ENCODE peak calls at places on chromosomes 1 and 21, in seven cellular contexts. F is GM23338, C is WTC11, S is NB4, V is endothelial cell, Y is mammary epithelial cell, L is AG10803. J is an unnamed sample.

GRCh38 chr21:27425172-27425571 is 458.3 kb upstream of the ADAMTS5 start:
- DNase-seq in F (peak), C (no peak), S (no peak), V (no peak), Y (no peak), L (no peak), J (no peak)

GRCh38 chr1:64199154-64199553 is 4.3 kb upstream of the UBE2U start:
- DNase-seq in F (no peak), C (no peak), S (no peak), V (no peak), Y (peak), L (no peak), J (no peak)

GRCh38 chr1:231216515-231216914 is 24.5 kb upstream of the GNPAT start:
- DNase-seq in F (peak), C (no peak), S (no peak), V (no peak), Y (peak), L (no peak), J (peak)

GRCh38 chr1:56686171-56686570 is 41.1 kb downstream of the PRKAA2 start:
- DNase-seq in F (no peak), C (no peak), S (no peak), V (no peak), Y (peak), L (peak), J (no peak)

GRCh38 chr1:11151854-11152612 is 37.1 kb upstream of the ANGPTL7 start:
- DNase-seq in F (peak), C (no peak), S (no peak), V (no peak), Y (no peak), L (no peak), J (no peak)

GRCh38 chr1:116666090-116666489 is 1.4 kb downstream of the IGSF3 start:
- DNase-seq in F (peak), C (no peak), S (no peak), V (peak), Y (no peak), L (no peak), J (no peak)

GRCh38 chr1:68112835-68113243 is 62.4 kb upstream of the DIRAS3 start:
- DNase-seq in F (no peak), C (no peak), S (no peak), V (no peak), Y (peak), L (peak), J (no peak)

GRCh38 chr1:30768830-30769718 is 11.5 kb upstream of the LAPTM5 start:
- DNase-seq in F (no peak), C (no peak), S (peak), V (peak), Y (no peak), L (no peak), J (no peak)

GRCh38 chr1:107526524-107527198 is 385.8 kb downstream of the NTNG1 start:
- DNase-seq in F (no peak), C (no peak), S (no peak), V (no peak), Y (no peak), L (no peak), J (no peak)

GRCh38 chr1:94039514-94039870 is 81.5 kb downstream of the ABCA4 start:
- DNase-seq in F (peak), C (peak), S (peak), V (peak), Y (no peak), L (peak), J (peak)

GRCh38 chr1:3311711-3312110 is 142.8 kb upstream of the ARHGEF16 start:
- DNase-seq in F (no peak), C (no peak), S (no peak), V (no peak), Y (no peak), L (no peak), J (no peak)

GRCh38 chr1:160375788-160376524 is 9.1 kb downstream of the NHLH1 start:
- DNase-seq in F (peak), C (peak), S (peak), V (no peak), Y (no peak), L (peak), J (no peak)

GRCh38 chr1:153539395-153540093 is 1.2 kb downstream of the S100A5 start:
- DNase-seq in F (no peak), C (no peak), S (no peak), V (no peak), Y (no peak), L (no peak), J (no peak)

GRCh38 chr1:32873484-32873883 is 2.8 kb upstream of the FNDC5 start:
- DNase-seq in F (no peak), C (no peak), S (no peak), V (no peak), Y (no peak), L (no peak), J (no peak)

GRCh38 chr1:183070923-183071618 is 47.9 kb downstream of the LAMC1 start:
- DNase-seq in F (peak), C (no peak), S (peak), V (no peak), Y (peak), L (peak), J (peak)

GRCh38 chr1:57165546-57165945 is 199.7 kb upstream of the C8B start:
- DNase-seq in F (no peak), C (no peak), S (no peak), V (no peak), Y (no peak), L (peak), J (no peak)

GRCh38 chr1:240484804-240485441 is 127.0 kb downstream of the GREM2 start:
- DNase-seq in F (no peak), C (no peak), S (no peak), V (no peak), Y (no peak), L (no peak), J (no peak)

GRCh38 chr21:46098303-46099141 is 610 bp downstream of the COL6A2 start:
- DNase-seq in F (peak), C (peak), S (no peak), V (peak), Y (no peak), L (no peak), J (peak)

GRCh38 chr21:42389449-42389835 is 6.4 kb downstream of the TMPRSS3 start:
- DNase-seq in F (peak), C (peak), S (no peak), V (no peak), Y (peak), L (no peak), J (no peak)

GRCh38 chr21:28674807-28675206 is 317.9 kb downstream of the LTN1 start:
- DNase-seq in F (no peak), C (no peak), S (no peak), V (no peak), Y (no peak), L (no peak), J (no peak)

GRCh38 chr1:36448530-36449051 is 1.7 kb downstream of the OSCP1 start:
- DNase-seq in F (no peak), C (no peak), S (peak), V (no peak), Y (peak), L (no peak), J (no peak)

GRCh38 chr1:42934111-42934510 is 24.6 kb downstream of the SLC2A1 start:
- DNase-seq in F (no peak), C (no peak), S (no peak), V (no peak), Y (no peak), L (no peak), J (no peak)

GRCh38 chr1:66043186-66043585 is 250.5 kb downstream of the PDE4B start:
- DNase-seq in F (no peak), C (no peak), S (no peak), V (no peak), Y (no peak), L (no peak), J (no peak)

GRCh38 chr1:169630006-169630405 is at the start of gene SELP:
- DNase-seq in F (no peak), C (no peak), S (no peak), V (no peak), Y (no peak), L (no peak), J (no peak)

GRCh38 chr1:171780583-171781166 is 785 bp upstream of the METTL13 start:
- DNase-seq in F (no peak), C (no peak), S (no peak), V (no peak), Y (no peak), L (no peak), J (no peak)

GRCh38 chr1:228084325-228084724 is 1.8 kb downstream of the ARF1 start:
- DNase-seq in F (no peak), C (no peak), S (peak), V (no peak), Y (peak), L (peak), J (no peak)

GRCh38 chr21:29298348-29299045 is at the start of gene BACH1:
- DNase-seq in F (peak), C (peak), S (peak), V (peak), Y (peak), L (peak), J (peak)

GRCh38 chr21:38351961-38352521 is 95.2 kb downstream of the KCNJ15 start:
- DNase-seq in F (peak), C (no peak), S (no peak), V (no peak), Y (peak), L (peak), J (peak)

GRCh38 chr1:110012100-110012499 is 22.3 kb upstream of the STRIP1 start:
- DNase-seq in F (no peak), C (no peak), S (no peak), V (no peak), Y (no peak), L (no peak), J (peak)

GRCh38 chr1:147600119-147601111 is 59.1 kb downstream of the BCL9 start:
- DNase-seq in F (peak), C (no peak), S (peak), V (no peak), Y (peak), L (peak), J (no peak)

GRCh38 chr1:171142081-171142450 is 43.0 kb upstream of the FMO2 start:
- DNase-seq in F (no peak), C (no peak), S (no peak), V (no peak), Y (no peak), L (peak), J (no peak)

GRCh38 chr1:19057784-19058475 is 101.5 kb upstream of the IFFO2 start:
- DNase-seq in F (no peak), C (no peak), S (no peak), V (no peak), Y (no peak), L (no peak), J (peak)

GRCh38 chr1:19058476-19058797 is 102.0 kb upstream of the IFFO2 start:
- DNase-seq in F (no peak), C (no peak), S (no peak), V (no peak), Y (no peak), L (no peak), J (peak)

GRCh38 chr1:19059773-19060172 is 103.3 kb upstream of the IFFO2 start:
- DNase-seq in F (no peak), C (no peak), S (no peak), V (no peak), Y (no peak), L (no peak), J (peak)

GRCh38 chr1:19055001-19055400 is 98.5 kb upstream of the IFFO2 start:
- DNase-seq in F (no peak), C (no peak), S (no peak), V (no peak), Y (no peak), L (no peak), J (no peak)

DNA sequence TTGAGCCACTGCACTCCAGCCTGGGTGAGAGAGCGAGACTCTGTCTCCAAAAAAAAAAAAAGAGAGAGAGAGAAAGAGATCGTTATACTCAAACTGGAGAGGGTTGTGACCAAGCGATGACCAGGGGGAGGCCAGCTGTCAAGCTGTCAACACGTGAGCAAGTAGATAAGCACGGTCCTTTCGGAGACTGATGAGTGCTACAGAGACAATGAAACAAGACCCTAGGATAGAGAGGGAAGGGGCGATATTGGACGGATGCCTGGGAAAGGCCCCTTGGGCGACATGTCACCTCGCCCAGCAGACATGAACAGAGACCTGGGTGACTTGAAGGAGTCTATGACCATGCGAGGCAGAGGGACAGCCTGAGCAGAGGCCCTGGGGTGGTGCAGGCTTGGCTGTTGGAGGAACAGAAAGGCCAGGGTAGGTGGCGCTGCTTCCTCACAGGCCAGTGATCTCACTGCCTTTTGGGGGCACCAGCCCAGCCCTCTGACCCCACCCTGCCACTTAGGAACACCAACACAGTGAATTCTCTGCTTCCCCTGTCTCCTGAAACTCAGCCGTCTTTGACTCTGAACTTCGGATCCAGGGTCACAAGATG is 100.8 kb upstream of the IFFO2 start:
- DNase-seq in F (no peak), C (no peak), S (no peak), V (no peak), Y (no peak), L (no peak), J (no peak)
- TF ChIP-seq CTCF in F (no peak), C (no peak), S (no peak), V (no peak), Y (no peak), L (no peak), J (no peak)

DNA sequence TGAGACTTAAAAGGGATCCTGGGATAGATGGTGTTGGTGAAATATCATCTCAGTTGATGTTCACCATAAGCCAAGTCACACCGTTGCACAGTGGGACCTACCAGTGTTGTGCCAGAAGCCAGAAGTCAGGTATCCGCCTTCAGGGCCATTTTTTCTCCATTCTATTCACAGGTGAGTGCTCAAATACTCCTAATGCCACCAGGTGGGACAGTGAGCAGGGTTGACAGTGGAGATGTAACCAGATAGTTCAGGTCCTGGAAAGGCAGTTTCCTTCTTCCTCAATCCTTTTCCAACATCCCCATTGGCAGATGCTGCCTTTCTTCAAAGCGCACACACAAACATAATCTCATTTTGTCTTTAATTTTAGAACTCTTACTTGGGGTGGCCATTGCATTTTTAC is 11.6 kb downstream of the CD160 start:
- DNase-seq in F (peak), C (no peak), S (no peak), V (no peak), Y (no peak), L (no peak), J (no peak)
- TF ChIP-seq CTCF in F (no peak), C (no peak), S (no peak), V (no peak), Y (no peak), L (no peak), J (no peak)

DNA sequence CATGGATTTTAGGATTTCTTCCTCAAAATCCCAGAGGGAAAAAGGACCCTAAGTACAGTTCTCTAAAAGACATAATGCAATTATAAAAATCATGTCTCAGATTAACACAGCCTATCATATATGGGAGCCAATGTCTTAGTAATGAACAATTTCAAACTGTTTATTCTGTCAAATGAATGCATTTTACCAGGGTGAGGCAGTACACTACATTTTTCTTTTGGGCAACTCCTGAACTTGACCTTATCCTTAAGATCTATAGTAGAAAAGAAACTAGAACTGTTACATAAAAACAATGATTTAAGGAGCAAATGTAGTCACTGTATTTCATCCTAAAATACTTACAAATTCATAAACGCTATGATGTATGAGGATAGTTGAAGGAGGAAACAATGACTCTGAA is 226.3 kb upstream of the B3GALT2 start:
- DNase-seq in F (no peak), C (no peak), S (no peak), V (no peak), Y (no peak), L (no peak), J (no peak)
- TF ChIP-seq CTCF in F (no peak), C (no peak), S (no peak), V (no peak), Y (no peak), L (no peak), J (no peak)

DNA sequence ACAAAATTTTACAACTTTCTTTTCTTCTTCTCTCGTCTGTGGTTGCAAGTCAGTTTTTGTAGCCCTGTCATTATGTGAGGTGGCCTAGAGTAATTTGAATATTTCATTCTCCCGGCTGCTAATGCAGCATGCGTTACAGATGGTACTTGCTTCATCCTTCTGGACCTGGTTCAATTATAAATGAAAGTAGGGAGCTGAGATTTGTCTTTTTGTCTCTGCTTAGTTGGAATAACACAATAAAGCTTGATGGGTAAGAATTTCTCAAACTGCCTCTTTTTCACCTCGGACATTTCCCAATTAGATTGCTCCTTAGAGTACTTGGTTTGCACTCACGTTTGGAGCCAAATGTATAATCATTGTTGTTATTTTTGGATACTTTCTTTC is 201.6 kb downstream of the PBX1 start:
- DNase-seq in F (no peak), C (no peak), S (no peak), V (no peak), Y (no peak), L (peak), J (no peak)
- TF ChIP-seq CTCF in F (no peak), C (no peak), S (no peak), V (no peak), Y (no peak), L (no peak), J (no peak)

GRCh38 chr1:215052256-215052655 is 30.3 kb upstream of the KCNK2 start:
- DNase-seq in F (no peak), C (no peak), S (no peak), V (no peak), Y (no peak), L (no peak), J (no peak)
- TF ChIP-seq CTCF in F (no peak), C (no peak), S (no peak), V (no peak), Y (no peak), L (no peak), J (no peak)

GRCh38 chr1:41495171-41495948 is 10.9 kb upstream of the EDN2 start:
- DNase-seq in F (peak), C (peak), S (peak), V (peak), Y (no peak), L (no peak), J (no peak)

GRCh38 chr1:41497631-41498030 is 13.1 kb upstream of the EDN2 start:
- DNase-seq in F (no peak), C (no peak), S (no peak), V (no peak), Y (no peak), L (no peak), J (no peak)

GRCh38 chr1:41494351-41495170 is 10.1 kb upstream of the EDN2 start:
- DNase-seq in F (no peak), C (no peak), S (no peak), V (no peak), Y (no peak), L (no peak), J (no peak)

GRCh38 chr1:41497056-41497440 is 12.6 kb upstream of the EDN2 start:
- DNase-seq in F (no peak), C (no peak), S (no peak), V (no peak), Y (no peak), L (no peak), J (no peak)

DNA sequence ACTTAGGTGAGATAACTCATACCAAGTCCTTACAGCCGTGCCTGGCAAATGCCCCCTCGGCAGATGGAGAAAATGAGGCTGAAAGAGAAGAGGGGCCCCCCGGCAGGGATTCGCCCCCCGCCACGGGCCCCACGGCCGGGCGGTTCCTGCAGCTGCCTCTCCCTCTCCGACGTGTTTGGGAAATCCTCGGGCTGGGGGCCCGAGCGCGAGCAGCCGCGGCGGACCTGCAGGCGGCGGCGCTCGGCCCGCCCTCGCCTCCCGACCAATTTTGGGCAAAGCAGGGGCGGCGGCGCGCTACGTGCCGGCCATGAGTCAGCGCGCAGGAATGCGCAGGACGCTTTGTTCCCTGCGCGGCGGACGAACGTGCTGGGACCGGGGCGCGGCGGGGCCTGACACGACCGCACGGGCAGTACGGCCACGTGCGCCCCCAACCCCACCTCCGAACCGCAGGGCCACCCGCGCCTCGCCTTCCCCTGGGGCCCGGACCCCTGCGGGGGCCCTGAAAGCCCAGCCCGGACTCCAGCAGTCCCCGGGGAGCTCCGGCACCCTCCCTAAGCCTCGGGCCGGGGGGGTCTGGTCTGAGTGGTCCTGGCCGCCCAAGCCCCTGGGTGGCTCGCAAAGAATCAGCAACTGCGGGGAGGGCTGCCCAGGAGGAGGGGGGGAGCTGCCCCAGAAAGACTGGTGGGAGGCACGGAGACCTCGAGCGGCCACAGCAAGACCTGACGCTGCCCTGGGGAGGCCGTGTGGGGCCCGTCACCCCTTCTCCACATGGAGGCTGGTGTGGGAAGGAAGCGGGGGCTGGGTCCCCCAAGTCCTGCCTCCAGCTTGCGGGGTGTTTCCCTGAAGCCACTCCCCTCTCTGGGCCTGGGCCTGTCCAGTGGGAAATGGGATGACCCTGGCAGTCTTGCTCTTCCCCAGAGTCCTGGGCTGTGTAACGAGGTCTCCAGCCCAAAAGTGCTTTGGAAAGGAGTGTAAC is 11.9 kb upstream of the EDN2 start:
- DNase-seq in F (peak), C (peak), S (peak), V (peak), Y (peak), L (peak), J (peak)
- TF ChIP-seq CTCF in F (no peak), C (no peak), S (no peak), V (no peak), Y (no peak), L (no peak), J (no peak)

DNA sequence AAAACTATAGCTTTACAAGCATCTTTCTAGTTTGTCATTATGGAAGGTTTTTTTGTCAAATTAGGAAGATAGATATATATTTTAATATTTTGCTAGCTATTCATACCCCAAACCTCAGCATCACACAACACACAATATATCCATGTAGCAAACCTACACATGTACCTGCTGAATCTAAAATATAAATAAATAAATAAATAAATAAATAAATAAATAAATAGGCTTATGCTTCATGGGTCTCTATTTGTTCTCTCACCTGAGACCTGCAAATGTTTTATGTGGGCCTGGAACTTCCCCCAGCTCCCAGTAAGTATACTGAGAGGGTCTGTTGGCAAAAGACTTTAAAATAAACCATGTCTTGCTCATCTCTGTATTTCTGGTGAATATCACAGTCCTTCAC is 147.4 kb upstream of the BEND5 start:
- DNase-seq in F (no peak), C (no peak), S (no peak), V (no peak), Y (no peak), L (no peak), J (no peak)
- TF ChIP-seq CTCF in F (no peak), C (no peak), S (no peak), V (no peak), Y (no peak), L (no peak), J (no peak)

J was measured in GM13976.